ENCODE peak calls at places on chromosomes 6 and 20, in five cellular contexts. One of them, this sample, is unnamed.

GRCh38 chr20:4090756-4091331 is 75.5 kb upstream of the RNF24 start:
- DNase-seq in transverse colon: no peak
- DNase-seq in ovary: no peak
- DNase-seq in HepG2: peak
- DNase-seq in tibial artery: no peak
- DNase-seq in this sample: no peak

GRCh38 chr20:58001381-58001780 is 227.1 kb downstream of the ANKRD60 start:
- DNase-seq in transverse colon: no peak
- DNase-seq in ovary: peak
- DNase-seq in HepG2: no peak
- DNase-seq in tibial artery: no peak
- DNase-seq in this sample: no peak

GRCh38 chr20:4740774-4741431 is 19.2 kb downstream of the PRND start:
- DNase-seq in transverse colon: peak
- DNase-seq in ovary: peak
- DNase-seq in HepG2: peak
- DNase-seq in tibial artery: peak
- DNase-seq in this sample: no peak

GRCh38 chr6:31655349-31656237 is at the start of gene APOM:
- DNase-seq in transverse colon: no peak
- DNase-seq in ovary: no peak
- DNase-seq in HepG2: peak
- DNase-seq in tibial artery: no peak
- DNase-seq in this sample: no peak

GRCh38 chr20:32605167-32605656 is 20.1 kb upstream of the NOL4L start:
- DNase-seq in transverse colon: peak
- DNase-seq in ovary: no peak
- DNase-seq in HepG2: no peak
- DNase-seq in tibial artery: peak
- DNase-seq in this sample: no peak

GRCh38 chr20:16018881-16019280 is 554.4 kb downstream of the KIF16B start:
- DNase-seq in transverse colon: no peak
- DNase-seq in ovary: no peak
- DNase-seq in HepG2: no peak
- DNase-seq in tibial artery: no peak
- DNase-seq in this sample: no peak

GRCh38 chr6:11262231-11262630 is 29.8 kb upstream of the NEDD9 start:
- DNase-seq in transverse colon: no peak
- DNase-seq in ovary: no peak
- DNase-seq in HepG2: no peak
- DNase-seq in tibial artery: no peak
- DNase-seq in this sample: no peak

GRCh38 chr6:98574991-98575390 is 259.4 kb upstream of the POU3F2 start:
- DNase-seq in transverse colon: peak
- DNase-seq in ovary: no peak
- DNase-seq in HepG2: peak
- DNase-seq in tibial artery: no peak
- DNase-seq in this sample: no peak

GRCh38 chr6:108895591-108895990 is 47.4 kb downstream of the ARMC2 start:
- DNase-seq in transverse colon: no peak
- DNase-seq in ovary: no peak
- DNase-seq in HepG2: no peak
- DNase-seq in tibial artery: no peak
- DNase-seq in this sample: no peak

GRCh38 chr20:37393863-37394542 is 48.1 kb downstream of the SRC start:
- DNase-seq in transverse colon: no peak
- DNase-seq in ovary: no peak
- DNase-seq in HepG2: no peak
- DNase-seq in tibial artery: no peak
- DNase-seq in this sample: peak

GRCh38 chr20:37394543-37395410 is 48.8 kb downstream of the SRC start:
- DNase-seq in transverse colon: no peak
- DNase-seq in ovary: no peak
- DNase-seq in HepG2: no peak
- DNase-seq in tibial artery: no peak
- DNase-seq in this sample: no peak

GRCh38 chr20:37395411-37395800 is 49.5 kb downstream of the SRC start:
- DNase-seq in transverse colon: no peak
- DNase-seq in ovary: no peak
- DNase-seq in HepG2: no peak
- DNase-seq in tibial artery: no peak
- DNase-seq in this sample: no peak

GRCh38 chr20:37392441-37393195 is 46.7 kb downstream of the SRC start:
- DNase-seq in transverse colon: no peak
- DNase-seq in ovary: no peak
- DNase-seq in HepG2: peak
- DNase-seq in tibial artery: no peak
- DNase-seq in this sample: peak

DNA sequence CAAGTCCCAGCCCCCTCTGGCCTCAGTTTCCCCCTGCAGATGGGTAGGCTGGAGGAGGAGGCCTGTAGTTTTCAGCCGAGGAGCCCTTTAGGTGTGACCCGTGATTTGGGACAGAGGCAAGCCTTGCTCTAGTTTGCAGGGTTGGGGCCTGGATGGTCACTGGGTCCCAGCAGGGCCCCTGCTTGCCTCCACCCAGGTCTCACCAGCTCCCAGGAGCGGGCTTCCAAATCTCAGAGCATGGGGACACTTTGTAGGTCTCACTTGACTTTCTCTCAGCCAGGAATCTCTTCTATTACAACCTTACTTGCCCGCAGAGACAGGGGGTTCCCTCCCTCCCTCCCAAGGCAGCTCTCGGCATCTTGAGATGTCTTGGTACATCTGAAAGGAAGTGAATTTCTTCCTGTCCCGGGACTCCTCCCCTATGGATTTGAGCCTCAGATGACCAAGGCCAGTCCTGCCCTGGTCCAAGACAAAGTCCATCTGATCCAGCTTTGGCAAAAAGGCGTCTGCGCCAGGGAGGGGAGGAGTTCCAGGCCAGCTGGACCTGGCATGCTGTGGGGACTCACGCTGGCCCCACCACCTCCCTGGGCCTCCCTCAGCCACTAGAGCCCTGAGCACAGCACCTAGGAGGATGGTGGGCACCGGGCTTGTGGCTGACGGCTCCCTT is 47.4 kb downstream of the SRC start:
- DNase-seq in transverse colon: no peak
- DNase-seq in ovary: no peak
- DNase-seq in HepG2: no peak
- DNase-seq in tibial artery: no peak
- DNase-seq in this sample: peak
- H3K27ac ChIP-seq in transverse colon: no peak
- H3K27ac ChIP-seq in ovary: no peak
- H3K27ac ChIP-seq in HepG2: peak
- H3K27ac ChIP-seq in tibial artery: no peak
- H3K27ac ChIP-seq in this sample: no peak

GRCh38 chr6:33288942-33289783 is at the start of the genes PFDN6 and WDR46:
- DNase-seq in transverse colon: peak
- DNase-seq in ovary: peak
- DNase-seq in HepG2: peak
- DNase-seq in tibial artery: peak
- DNase-seq in this sample: peak

GRCh38 chr6:33288141-33288941 is 698 bp downstream of the WDR46 start:
- DNase-seq in transverse colon: no peak
- DNase-seq in ovary: peak
- DNase-seq in HepG2: no peak
- DNase-seq in tibial artery: no peak
- DNase-seq in this sample: no peak

GRCh38 chr6:33292996-33293682 is 3.7 kb downstream of the PFDN6 start:
- DNase-seq in transverse colon: no peak
- DNase-seq in ovary: no peak
- DNase-seq in HepG2: no peak
- DNase-seq in tibial artery: no peak
- DNase-seq in this sample: no peak

GRCh38 chr6:33289784-33290315 is 449 bp downstream of the PFDN6 start:
- DNase-seq in transverse colon: no peak
- DNase-seq in ovary: no peak
- DNase-seq in HepG2: no peak
- DNase-seq in tibial artery: no peak
- DNase-seq in this sample: no peak

DNA sequence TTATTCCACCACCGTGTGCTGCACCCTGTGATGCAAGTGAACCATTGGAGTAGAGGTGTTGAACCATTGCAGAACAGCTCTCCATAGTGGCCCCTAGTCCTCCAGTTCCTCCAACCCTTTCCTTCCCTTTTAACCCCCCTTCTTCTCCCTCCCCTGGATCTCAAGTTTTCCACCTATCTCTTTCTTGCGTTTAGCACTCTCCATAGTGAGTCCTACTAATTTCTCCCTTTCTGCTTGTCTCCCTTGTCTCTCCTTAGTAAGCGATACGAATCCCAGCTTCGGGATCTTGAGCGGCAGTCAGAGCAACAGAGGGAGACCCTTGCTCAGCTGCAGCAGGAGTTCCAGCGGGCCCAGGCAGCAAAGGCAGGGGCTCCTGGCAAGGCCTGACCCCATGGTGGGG is 1.1 kb downstream of the PFDN6 start:
- DNase-seq in transverse colon: no peak
- DNase-seq in ovary: peak
- DNase-seq in HepG2: no peak
- DNase-seq in tibial artery: no peak
- DNase-seq in this sample: no peak
- H3K4me3 ChIP-seq in transverse colon: peak
- H3K4me3 ChIP-seq in ovary: peak
- H3K4me3 ChIP-seq in HepG2: peak
- H3K4me3 ChIP-seq in tibial artery: peak
- H3K4me3 ChIP-seq in this sample: peak

GRCh38 chr6:52154381-52154780 is 31.8 kb upstream of the IL17A start:
- DNase-seq in transverse colon: no peak
- DNase-seq in ovary: no peak
- DNase-seq in HepG2: no peak
- DNase-seq in tibial artery: no peak
- DNase-seq in this sample: no peak

GRCh38 chr6:52155791-52156576 is 30.2 kb upstream of the IL17A start:
- DNase-seq in transverse colon: no peak
- DNase-seq in ovary: no peak
- DNase-seq in HepG2: no peak
- DNase-seq in tibial artery: no peak
- DNase-seq in this sample: no peak

GRCh38 chr6:52161689-52162438 is 24.3 kb upstream of the IL17A start:
- DNase-seq in transverse colon: no peak
- DNase-seq in ovary: no peak
- DNase-seq in HepG2: no peak
- DNase-seq in tibial artery: no peak
- DNase-seq in this sample: no peak

GRCh38 chr6:52160468-52161104 is 25.6 kb upstream of the IL17A start:
- DNase-seq in transverse colon: no peak
- DNase-seq in ovary: no peak
- DNase-seq in HepG2: no peak
- DNase-seq in tibial artery: no peak
- DNase-seq in this sample: no peak

GRCh38 chr6:52157301-52157930 is 28.8 kb upstream of the IL17A start:
- DNase-seq in transverse colon: no peak
- DNase-seq in ovary: no peak
- DNase-seq in HepG2: no peak
- DNase-seq in tibial artery: no peak
- DNase-seq in this sample: no peak
- H3K27ac ChIP-seq in transverse colon: no peak
- H3K27ac ChIP-seq in ovary: no peak
- H3K27ac ChIP-seq in HepG2: no peak
- H3K27ac ChIP-seq in tibial artery: no peak
- H3K27ac ChIP-seq in this sample: no peak

GRCh38 chr6:144106206-144106605 is 10.8 kb upstream of the SF3B5 start:
- DNase-seq in transverse colon: no peak
- DNase-seq in ovary: no peak
- DNase-seq in HepG2: no peak
- DNase-seq in tibial artery: no peak
- DNase-seq in this sample: no peak
- H3K4me3 ChIP-seq in transverse colon: no peak
- H3K4me3 ChIP-seq in ovary: no peak
- H3K4me3 ChIP-seq in HepG2: no peak
- H3K4me3 ChIP-seq in tibial artery: no peak
- H3K4me3 ChIP-seq in this sample: no peak

GRCh38 chr20:49446080-49446479 is 36.4 kb downstream of the KCNB1 start:
- DNase-seq in transverse colon: no peak
- DNase-seq in ovary: no peak
- DNase-seq in HepG2: no peak
- DNase-seq in tibial artery: no peak
- DNase-seq in this sample: no peak
- H3K27ac ChIP-seq in transverse colon: peak
- H3K27ac ChIP-seq in ovary: no peak
- H3K27ac ChIP-seq in HepG2: no peak
- H3K27ac ChIP-seq in tibial artery: peak
- H3K27ac ChIP-seq in this sample: peak

GRCh38 chr20:36997121-36997520 is 45.6 kb upstream of the SAMHD1 start:
- DNase-seq in transverse colon: no peak
- DNase-seq in ovary: no peak
- DNase-seq in HepG2: no peak
- DNase-seq in tibial artery: no peak
- DNase-seq in this sample: no peak

GRCh38 chr20:36992802-36993334 is 41.4 kb upstream of the SAMHD1 start:
- DNase-seq in transverse colon: no peak
- DNase-seq in ovary: no peak
- DNase-seq in HepG2: no peak
- DNase-seq in tibial artery: no peak
- DNase-seq in this sample: no peak

DNA sequence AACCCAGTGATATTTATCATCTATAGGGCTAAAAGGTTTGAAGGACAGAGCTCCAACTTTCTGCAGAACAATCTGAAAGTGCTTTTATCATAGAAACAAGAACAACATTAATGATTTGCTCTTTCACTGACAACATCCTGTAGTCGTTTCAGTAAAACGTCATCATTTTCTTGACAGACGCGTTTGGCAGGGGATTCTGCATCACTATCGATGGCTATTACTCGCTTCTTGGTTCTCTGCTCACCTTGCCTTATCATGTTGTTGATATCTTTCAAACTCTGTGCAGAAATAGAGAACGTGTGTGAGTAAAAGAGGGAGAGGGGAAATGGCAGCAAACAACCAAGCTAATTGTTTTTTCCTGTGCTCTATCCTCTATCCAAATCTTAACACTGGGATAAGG is 47.1 kb upstream of the SAMHD1 start:
- DNase-seq in transverse colon: no peak
- DNase-seq in ovary: no peak
- DNase-seq in HepG2: no peak
- DNase-seq in tibial artery: no peak
- DNase-seq in this sample: no peak
- H3K4me3 ChIP-seq in transverse colon: no peak
- H3K4me3 ChIP-seq in ovary: no peak
- H3K4me3 ChIP-seq in HepG2: no peak
- H3K4me3 ChIP-seq in tibial artery: no peak
- H3K4me3 ChIP-seq in this sample: no peak

GRCh38 chr6:112691289-112691688 is 344.2 kb downstream of the RFPL4B start:
- DNase-seq in transverse colon: no peak
- DNase-seq in ovary: no peak
- DNase-seq in HepG2: no peak
- DNase-seq in tibial artery: no peak
- DNase-seq in this sample: no peak
- H3K27ac ChIP-seq in transverse colon: no peak
- H3K27ac ChIP-seq in ovary: no peak
- H3K27ac ChIP-seq in HepG2: no peak
- H3K27ac ChIP-seq in tibial artery: no peak
- H3K27ac ChIP-seq in this sample: no peak

GRCh38 chr6:137868721-137869631 is 1.9 kb downstream of the TNFAIP3 start:
- DNase-seq in transverse colon: no peak
- DNase-seq in ovary: no peak
- DNase-seq in HepG2: no peak
- DNase-seq in tibial artery: no peak
- DNase-seq in this sample: no peak
- H3K4me3 ChIP-seq in transverse colon: peak
- H3K4me3 ChIP-seq in ovary: peak
- H3K4me3 ChIP-seq in HepG2: peak
- H3K4me3 ChIP-seq in tibial artery: peak
- H3K4me3 ChIP-seq in this sample: peak

GRCh38 chr6:145367149-145367548 is 368.2 kb downstream of the EPM2A start:
- DNase-seq in transverse colon: no peak
- DNase-seq in ovary: no peak
- DNase-seq in HepG2: no peak
- DNase-seq in tibial artery: no peak
- DNase-seq in this sample: no peak
- H3K27ac ChIP-seq in transverse colon: no peak
- H3K27ac ChIP-seq in ovary: no peak
- H3K27ac ChIP-seq in HepG2: no peak
- H3K27ac ChIP-seq in tibial artery: no peak
- H3K27ac ChIP-seq in this sample: no peak